ENCODE peak calls at places on chromosomes 13 and 19, in nine cellular contexts. I, N, B, K, H, Z, Q, L and P are unnamed samples.

GRCh38 chr19:30054210-30054609 is 112.2 kb downstream of the URI1 start:
- DNase-seq in K (no peak), Z (no peak), L (no peak), B (no peak), Q (no peak), I (no peak), N (no peak), H (no peak), P (no peak)

GRCh38 chr13:97459215-97459772 is 25.3 kb downstream of the RAP2A start:
- DNase-seq in I (no peak), L (no peak), N (no peak), H (no peak), B (no peak), Z (no peak), K (no peak), Q (no peak), P (no peak)

GRCh38 chr19:56577719-56578602 is 10.7 kb downstream of the ZNF470 start:
- DNase-seq in N (no peak), Q (no peak), Z (no peak), L (no peak), I (no peak), K (no peak), H (no peak), B (no peak), P (no peak)

GRCh38 chr13:57138988-57139387 is 1.7 kb upstream of the PRR20A start:
- DNase-seq in K (no peak), N (no peak), H (no peak), I (no peak), Q (no peak), B (no peak), L (no peak), Z (no peak), P (no peak)

GRCh38 chr13:96052655-96053002 is 572 bp downstream of the UGGT2 start:
- DNase-seq in Q (no peak), I (no peak), L (no peak), Z (no peak), B (no peak), N (no peak), K (no peak), H (peak; percentile 88), P (no peak)

GRCh38 chr13:114081761-114082681 is 50.4 kb downstream of the RASA3 start:
- DNase-seq in B (peak; percentile 47), H (no peak), I (no peak), Q (no peak), L (no peak), N (no peak), Z (no peak), K (peak; percentile 91), P (peak; percentile 37)

GRCh38 chr13:72208112-72208645 is 341.2 kb upstream of the DACH1 start:
- DNase-seq in N (no peak), I (no peak), L (no peak), B (no peak), Q (no peak), H (peak; percentile 7), Z (no peak), K (no peak), P (no peak)

GRCh38 chr19:11339254-11340098 is at the start of gene RAB3D:
- DNase-seq in K (peak; percentile 96), B (peak; percentile 98), Z (peak; percentile 95), I (peak; percentile 95), Q (peak; percentile 91), H (peak; percentile 91), N (peak; percentile 95), L (peak; percentile 71), P (peak; percentile 96)

GRCh38 chr19:43738780-43739211 is 16.0 kb downstream of the SMG9 start:
- DNase-seq in H (no peak), N (no peak), Q (no peak), Z (peak; percentile 71), B (peak; percentile 71), K (no peak), L (no peak), I (no peak), P (no peak)

GRCh38 chr13:99153219-99153618 is 47.4 kb upstream of the UBAC2 start:
- DNase-seq in H (no peak), K (no peak), I (no peak), Q (no peak), L (no peak), Z (no peak), N (no peak), B (no peak), P (no peak)

GRCh38 chr13:66974174-66974573 is 256.0 kb downstream of the PCDH9 start:
- DNase-seq in I (no peak), K (no peak), Z (no peak), N (no peak), B (no peak), H (no peak), L (no peak), Q (no peak), P (no peak)

GRCh38 chr13:22915442-22916082 is 265.2 kb upstream of the SGCG start:
- DNase-seq in B (peak; percentile 95), K (no peak), N (peak; percentile 38), H (peak; percentile 4), Q (peak; percentile 38), L (no peak), Z (peak; percentile 59), I (peak; percentile 90), P (peak; percentile 80)

GRCh38 chr19:11881151-11881800 is 6.3 kb upstream of the ZNF69 start:
- DNase-seq in B (peak; percentile 91), L (peak; percentile 55), I (no peak), Z (peak; percentile 51), N (peak; percentile 20), H (peak; percentile 68), Q (peak; percentile 24), K (peak; percentile 50), P (peak; percentile 50)

GRCh38 chr13:114071441-114071840 is 61.0 kb downstream of the RASA3 start:
- DNase-seq in I (no peak), N (no peak), H (no peak), Z (no peak), B (no peak), Q (no peak), L (no peak), K (no peak), P (no peak)

GRCh38 chr13:106138620-106139019 is 396.8 kb downstream of the EFNB2 start:
- DNase-seq in B (no peak), L (no peak), I (no peak), N (no peak), H (no peak), Q (no peak), Z (no peak), K (no peak), P (no peak)
- H3K9me3 ChIP-seq in B (peaks cover 6% of the 10 kb centered on the region), L (no peaks in the 10 kb centered on the region), I (no peaks in the 10 kb centered on the region), N (peaks cover 10% of the 10 kb centered on the region), H (no peaks in the 10 kb centered on the region), Q (no peaks in the 10 kb centered on the region), Z (no peaks in the 10 kb centered on the region), K (no peaks in the 10 kb centered on the region), P (no peaks in the 10 kb centered on the region)

GRCh38 chr19:54792814-54793213 is 10.6 kb upstream of the KIR2DL4 start:
- DNase-seq in H (no peak), L (no peak), Z (no peak), B (no peak), N (no peak), K (no peak), I (no peak), Q (no peak), P (no peak)
- H3K9me3 ChIP-seq in H (peaks cover 5% of the 10 kb centered on the region), L (no peaks in the 10 kb centered on the region), Z (no peaks in the 10 kb centered on the region), B (peaks cover 43% of the 10 kb centered on the region), N (no peaks in the 10 kb centered on the region), K (no peaks in the 10 kb centered on the region), I (no peaks in the 10 kb centered on the region), Q (no peaks in the 10 kb centered on the region), P (peaks cover 1% of the 10 kb centered on the region)

GRCh38 chr19:57578487-57579205 is at the start of gene ZNF416:
- DNase-seq in B (peak; percentile 99), H (peak; percentile 98), K (peak; percentile 97), Q (peak; percentile 97), Z (peak; percentile 97), I (peak; percentile 92), N (peak; percentile 96), L (peak; percentile 97), P (peak; percentile 98)
- H3K9me3 ChIP-seq in B (peaks cover 68% of the 10 kb centered on the region), H (peaks cover 45% of the 10 kb centered on the region), K (no peaks in the 10 kb centered on the region), Q (peaks cover 33% of the 10 kb centered on the region), Z (peaks cover 41% of the 10 kb centered on the region), I (peaks cover 58% of the 10 kb centered on the region), N (peaks cover 40% of the 10 kb centered on the region), L (peaks cover 63% of the 10 kb centered on the region), P (peaks cover 20% of the 10 kb centered on the region)

GRCh38 chr19:16927883-16928282 is 39.1 kb downstream of the F2RL3 start:
- DNase-seq in K (no peak), H (no peak), N (no peak), Q (no peak), I (no peak), Z (no peak), L (no peak), B (no peak), P (peak; percentile 58)

GRCh38 chr19:16928351-16928750 is 39.6 kb downstream of the F2RL3 start:
- DNase-seq in N (no peak), Q (no peak), K (no peak), Z (no peak), I (no peak), B (no peak), L (no peak), H (no peak), P (no peak)

GRCh38 chr19:16930753-16931152 is 42.0 kb downstream of the F2RL3 start:
- DNase-seq in Z (no peak), B (no peak), L (no peak), Q (no peak), I (no peak), H (no peak), K (no peak), N (no peak), P (no peak)

GRCh38 chr19:16931306-16931705 is 42.5 kb downstream of the F2RL3 start:
- DNase-seq in H (no peak), L (no peak), Z (no peak), N (no peak), K (no peak), Q (no peak), I (no peak), B (no peak), P (peak; percentile 51)

GRCh38 chr19:16928916-16929315 is 40.1 kb downstream of the F2RL3 start:
- DNase-seq in I (no peak), H (no peak), B (no peak), Z (no peak), L (no peak), Q (no peak), K (no peak), N (no peak), P (no peak)
- H3K9me3 ChIP-seq in I (no peaks in the 10 kb centered on the region), H (peaks cover 14% of the 10 kb centered on the region), B (no peaks in the 10 kb centered on the region), Z (peaks cover 7% of the 10 kb centered on the region), L (peaks cover 6% of the 10 kb centered on the region), Q (peaks cover 3% of the 10 kb centered on the region), K (no peaks in the 10 kb centered on the region), N (peaks cover 45% of the 10 kb centered on the region), P (peaks cover 6% of the 10 kb centered on the region)